ENCODE peak calls at places on chromosomes 2 and 18, in five cellular contexts. O is activated effector memory CD4-positive, alpha-beta T cell treated with Interleukin-2 at 50 U/mL for 16 hours; V is AG09319; I is SHP77 treated with DMSO at 0.1 percent for 48 hours; T is KBM-7. U is an unnamed sample.

GRCh38 chr18:75639468-75639831 is 211.9 kb upstream of the SMIM21 start:
- DNase-seq in O (no peak), V (no peak), I (no peak), T (no peak), U (no peak)

GRCh38 chr2:176647325-176648155 is 378.3 kb downstream of the MTX2 start:
- DNase-seq in O (no peak), V (no peak), I (peak; percentile 44), T (no peak), U (no peak)

GRCh38 chr2:8002765-8003393 is 679.0 kb upstream of the ID2 start:
- DNase-seq in O (no peak), V (no peak), I (no peak), T (no peak), U (no peak)

GRCh38 chr2:105909215-105909614 is 164.5 kb downstream of the NCK2 start:
- DNase-seq in O (no peak), V (no peak), I (no peak), T (no peak), U (no peak)

GRCh38 chr2:108212671-108213070 is 27.1 kb upstream of the SULT1C3 start:
- DNase-seq in O (no peak), V (no peak), I (no peak), T (no peak), U (no peak)

GRCh38 chr2:113966832-113967231 is 76.9 kb downstream of the ACTR3 start:
- DNase-seq in O (no peak), V (no peak), I (no peak), T (no peak), U (peak; percentile 55)

GRCh38 chr2:49444005-49444404 is 289.7 kb upstream of the FSHR start:
- DNase-seq in O (no peak), V (no peak), I (no peak), T (no peak), U (no peak)

GRCh38 chr2:221104391-221104811 is 467.7 kb downstream of the EPHA4 start:
- DNase-seq in O (no peak), V (no peak), I (peak; percentile 81), T (no peak), U (peak; percentile 11)

GRCh38 chr2:42098571-42099430 is 51.0 kb downstream of the PKDCC start:
- DNase-seq in O (no peak), V (no peak), I (no peak), T (peak; percentile 54), U (peak; percentile 27)

GRCh38 chr18:78238404-78239089 is 741.1 kb upstream of the SALL3 start:
- DNase-seq in O (no peak), V (no peak), I (no peak), T (no peak), U (no peak)

GRCh38 chr2:47486858-47487497 is 84.0 kb downstream of the MSH2 start:
- DNase-seq in O (no peak), V (no peak), I (no peak), T (peak; percentile 86), U (peak; percentile 35)

GRCh38 chr2:140242889-140243288 is 1462.7 kb upstream of the NXPH2 start:
- DNase-seq in O (no peak), V (no peak), I (no peak), T (no peak), U (no peak)

GRCh38 chr2:206521115-206521514 is 77.8 kb downstream of the ADAM23 start:
- DNase-seq in O (no peak), V (no peak), I (no peak), T (no peak), U (no peak)

GRCh38 chr2:237137626-237138323 is 52.1 kb downstream of the COPS8 start:
- DNase-seq in O (no peak), V (no peak), I (no peak), T (no peak), U (no peak)

GRCh38 chr18:22399949-22400348 is 17.8 kb downstream of the CTAGE1 start:
- DNase-seq in O (no peak), V (no peak), I (no peak), T (no peak), U (peak; percentile 25)

GRCh38 chr2:28978606-28979005 is 2.5 kb upstream of the TOGARAM2 start:
- DNase-seq in O (no peak), V (no peak), I (no peak), T (no peak), U (no peak)

GRCh38 chr2:148338544-148338943 is 306.0 kb upstream of the EPC2 start:
- DNase-seq in O (no peak), V (peak; percentile 1), I (no peak), T (peak; percentile 8), U (peak; percentile 83)

GRCh38 chr18:12091742-12092141 is 1.9 kb upstream of the ANKRD62 start:
- DNase-seq in O (no peak), V (no peak), I (no peak), T (no peak), U (no peak)

GRCh38 chr2:62472321-62472720 is 33.7 kb downstream of the TMEM17 start:
- DNase-seq in O (no peak), V (peak; percentile 70), I (no peak), T (no peak), U (no peak)

GRCh38 chr2:218230882-218231281 is 13.9 kb downstream of the ARPC2 start:
- DNase-seq in O (no peak), V (no peak), I (no peak), T (peak; percentile 44), U (peak; percentile 73)

GRCh38 chr2:65231121-65231520 is 3.5 kb downstream of the ACTR2 start:
- DNase-seq in O (no peak), V (no peak), I (no peak), T (no peak), U (peak; percentile 72)

GRCh38 chr2:8669157-8669852 is 12.6 kb upstream of the ID2 start:
- DNase-seq in O (no peak), V (no peak), I (no peak), T (no peak), U (no peak)

GRCh38 chr2:234496442-234496834 is 443 bp downstream of the ARL4C start:
- DNase-seq in O (peak; percentile 47), V (no peak), I (no peak), T (no peak), U (no peak)

GRCh38 chr2:223611061-223611460 is 8.9 kb upstream of the SCG2 start:
- DNase-seq in O (no peak), V (no peak), I (no peak), T (no peak), U (no peak)

U was measured in iris pigment epithelial cell.